ENCODE peak calls at places on chromosomes 5 and 9, in eight cellular contexts. One of them, this sample, is unnamed.

GRCh38 chr5:38410304-38410990 is 146.0 kb downstream of the LIFR start:
- DNase-seq in tibial nerve: no peak
- DNase-seq in uterus: no peak
- DNase-seq in A549: no peak
- DNase-seq in body of pancreas: no peak
- DNase-seq in K562: no peak
- DNase-seq in IMR-90: no peak
- DNase-seq in ovary: no peak
- DNase-seq in this sample: no peak

GRCh38 chr9:22159590-22159989 is 150.5 kb upstream of the CDKN2B start:
- DNase-seq in body of pancreas: no peak
- DNase-seq in tibial nerve: no peak
- DNase-seq in ovary: no peak
- DNase-seq in K562: no peak
- DNase-seq in A549: no peak
- DNase-seq in IMR-90: no peak
- DNase-seq in uterus: no peak
- DNase-seq in this sample: no peak

GRCh38 chr5:172370237-172370640 is 84.1 kb downstream of the SH3PXD2B start:
- DNase-seq in A549: no peak
- DNase-seq in K562: no peak
- DNase-seq in body of pancreas: no peak
- DNase-seq in tibial nerve: no peak
- DNase-seq in ovary: no peak
- DNase-seq in IMR-90: no peak
- DNase-seq in uterus: no peak
- DNase-seq in this sample: no peak

GRCh38 chr9:20611751-20612287 is 10.5 kb downstream of the MLLT3 start:
- DNase-seq in body of pancreas: no peak
- DNase-seq in IMR-90: peak; percentile 84
- DNase-seq in K562: no peak
- DNase-seq in A549: peak; percentile 58
- DNase-seq in ovary: no peak
- DNase-seq in uterus: no peak
- DNase-seq in tibial nerve: no peak
- DNase-seq in this sample: no peak

GRCh38 chr5:969421-969839 is 39.2 kb upstream of the NKD2 start:
- DNase-seq in ovary: no peak
- DNase-seq in body of pancreas: no peak
- DNase-seq in IMR-90: peak; percentile 5
- DNase-seq in tibial nerve: no peak
- DNase-seq in uterus: no peak
- DNase-seq in A549: no peak
- DNase-seq in K562: no peak
- DNase-seq in this sample: no peak

GRCh38 chr5:65247594-65247993 is 234.1 kb downstream of the ADAMTS6 start:
- DNase-seq in A549: no peak
- DNase-seq in uterus: no peak
- DNase-seq in IMR-90: no peak
- DNase-seq in tibial nerve: no peak
- DNase-seq in body of pancreas: no peak
- DNase-seq in ovary: no peak
- DNase-seq in K562: no peak
- DNase-seq in this sample: no peak

GRCh38 chr9:138022121-138022741 is 144.6 kb downstream of the CACNA1B start:
- DNase-seq in IMR-90: no peak
- DNase-seq in ovary: no peak
- DNase-seq in body of pancreas: peak; percentile 55
- DNase-seq in K562: peak; percentile 41
- DNase-seq in A549: peak; percentile 34
- DNase-seq in tibial nerve: no peak
- DNase-seq in uterus: no peak
- DNase-seq in this sample: no peak

GRCh38 chr9:97986466-97986865 is 3.3 kb downstream of the ANP32B start:
- DNase-seq in uterus: no peak
- DNase-seq in A549: no peak
- DNase-seq in tibial nerve: no peak
- DNase-seq in K562: no peak
- DNase-seq in ovary: no peak
- DNase-seq in body of pancreas: no peak
- DNase-seq in IMR-90: no peak
- DNase-seq in this sample: no peak

GRCh38 chr5:139646111-139646510 is 2.0 kb upstream of the CXXC5 start:
- DNase-seq in K562: no peak
- DNase-seq in IMR-90: no peak
- DNase-seq in ovary: no peak
- DNase-seq in body of pancreas: peak; percentile 9
- DNase-seq in uterus: no peak
- DNase-seq in A549: no peak
- DNase-seq in tibial nerve: no peak
- DNase-seq in this sample: no peak

GRCh38 chr9:91127653-91128052 is 234.1 kb downstream of the AUH start:
- DNase-seq in A549: no peak
- DNase-seq in tibial nerve: no peak
- DNase-seq in body of pancreas: no peak
- DNase-seq in IMR-90: peak; percentile 77
- DNase-seq in uterus: no peak
- DNase-seq in K562: no peak
- DNase-seq in ovary: no peak
- DNase-seq in this sample: no peak

GRCh38 chr5:53438486-53439472 is 41.6 kb upstream of the FST start:
- DNase-seq in K562: no peak
- DNase-seq in A549: no peak
- DNase-seq in ovary: no peak
- DNase-seq in IMR-90: peak; percentile 66
- DNase-seq in tibial nerve: no peak
- DNase-seq in body of pancreas: no peak
- DNase-seq in uterus: no peak
- DNase-seq in this sample: no peak

GRCh38 chr9:76610009-76610352 is 151.0 kb downstream of the GCNT1 start:
- DNase-seq in A549: no peak
- DNase-seq in ovary: no peak
- DNase-seq in uterus: peak; percentile 34
- DNase-seq in tibial nerve: peak; percentile 62
- DNase-seq in body of pancreas: peak; percentile 58
- DNase-seq in K562: no peak
- DNase-seq in IMR-90: peak; percentile 54
- DNase-seq in this sample: no peak

GRCh38 chr9:6049798-6050197 is 34.4 kb upstream of the RANBP6 start:
- DNase-seq in K562: peak; percentile 21
- DNase-seq in body of pancreas: peak; percentile 40
- DNase-seq in ovary: no peak
- DNase-seq in IMR-90: no peak
- DNase-seq in uterus: no peak
- DNase-seq in tibial nerve: no peak
- DNase-seq in A549: no peak
- DNase-seq in this sample: no peak

GRCh38 chr9:37430841-37431597 is 8.5 kb downstream of the GRHPR start:
- DNase-seq in IMR-90: no peak
- DNase-seq in tibial nerve: no peak
- DNase-seq in body of pancreas: no peak
- DNase-seq in A549: no peak
- DNase-seq in uterus: no peak
- DNase-seq in ovary: no peak
- DNase-seq in K562: no peak
- DNase-seq in this sample: no peak

GRCh38 chr9:9790216-9790872 is 822.5 kb downstream of the PTPRD start:
- DNase-seq in tibial nerve: no peak
- DNase-seq in ovary: no peak
- DNase-seq in IMR-90: no peak
- DNase-seq in A549: no peak
- DNase-seq in uterus: no peak
- DNase-seq in K562: no peak
- DNase-seq in body of pancreas: peak; percentile 28
- DNase-seq in this sample: no peak

GRCh38 chr9:21434202-21435014 is 5.8 kb upstream of the IFNA1 start:
- DNase-seq in IMR-90: peak; percentile 73
- DNase-seq in A549: peak; percentile 28
- DNase-seq in uterus: no peak
- DNase-seq in K562: no peak
- DNase-seq in ovary: no peak
- DNase-seq in body of pancreas: peak; percentile 56
- DNase-seq in tibial nerve: no peak
- DNase-seq in this sample: no peak

GRCh38 chr5:122099060-122099790 is 21.2 kb upstream of the LOX start:
- DNase-seq in K562: no peak
- DNase-seq in A549: no peak
- DNase-seq in uterus: no peak
- DNase-seq in IMR-90: peak; percentile 90
- DNase-seq in ovary: no peak
- DNase-seq in tibial nerve: no peak
- DNase-seq in body of pancreas: no peak
- DNase-seq in this sample: no peak

GRCh38 chr5:56212127-56212879 is 20.8 kb downstream of the ANKRD55 start:
- DNase-seq in IMR-90: no peak
- DNase-seq in ovary: no peak
- DNase-seq in tibial nerve: no peak
- DNase-seq in uterus: no peak
- DNase-seq in K562: no peak
- DNase-seq in A549: no peak
- DNase-seq in body of pancreas: no peak
- DNase-seq in this sample: no peak

GRCh38 chr5:15664961-15665360 is 165.0 kb downstream of the FBXL7 start:
- DNase-seq in A549: no peak
- DNase-seq in uterus: no peak
- DNase-seq in ovary: no peak
- DNase-seq in tibial nerve: no peak
- DNase-seq in IMR-90: peak; percentile 45
- DNase-seq in body of pancreas: no peak
- DNase-seq in K562: no peak
- DNase-seq in this sample: no peak

GRCh38 chr9:93582115-93582514 is 5.7 kb downstream of the PHF2 start:
- DNase-seq in uterus: no peak
- DNase-seq in IMR-90: no peak
- DNase-seq in ovary: no peak
- DNase-seq in body of pancreas: peak; percentile 84
- DNase-seq in A549: no peak
- DNase-seq in tibial nerve: no peak
- DNase-seq in K562: no peak
- DNase-seq in this sample: no peak

GRCh38 chr5:55151923-55152842 is 7.8 kb upstream of the GPX8 start:
- DNase-seq in tibial nerve: no peak
- DNase-seq in K562: no peak
- DNase-seq in uterus: no peak
- DNase-seq in ovary: no peak
- DNase-seq in IMR-90: peak; percentile 84
- DNase-seq in A549: no peak
- DNase-seq in body of pancreas: no peak
- DNase-seq in this sample: no peak

GRCh38 chr9:128100581-128100980 is 26.9 kb downstream of the PTGES2 start:
- DNase-seq in IMR-90: no peak
- DNase-seq in A549: no peak
- DNase-seq in ovary: no peak
- DNase-seq in uterus: no peak
- DNase-seq in K562: no peak
- DNase-seq in body of pancreas: peak; percentile 21
- DNase-seq in tibial nerve: no peak
- DNase-seq in this sample: no peak

GRCh38 chr9:128097156-128098016 is 29.4 kb downstream of the SLC25A25 start:
- DNase-seq in ovary: no peak
- DNase-seq in IMR-90: no peak
- DNase-seq in body of pancreas: peak; percentile 15
- DNase-seq in uterus: no peak
- DNase-seq in tibial nerve: no peak
- DNase-seq in K562: no peak
- DNase-seq in A549: no peak
- DNase-seq in this sample: no peak

GRCh38 chr9:128098017-128098935 is 29.3 kb downstream of the PTGES2 start:
- DNase-seq in A549: peak; percentile 92
- DNase-seq in IMR-90: peak; percentile 98
- DNase-seq in uterus: peak; percentile 90
- DNase-seq in K562: peak; percentile 75
- DNase-seq in ovary: peak; percentile 89
- DNase-seq in tibial nerve: peak; percentile 91
- DNase-seq in body of pancreas: peak; percentile 98
- DNase-seq in this sample: peak; percentile 53

GRCh38 chr9:128099932-128100491 is 27.5 kb downstream of the PTGES2 start:
- DNase-seq in uterus: no peak
- DNase-seq in body of pancreas: peak; percentile 31
- DNase-seq in ovary: no peak
- DNase-seq in IMR-90: no peak
- DNase-seq in A549: no peak
- DNase-seq in tibial nerve: no peak
- DNase-seq in K562: peak; percentile 49
- DNase-seq in this sample: no peak

GRCh38 chr9:128098936-128099931 is 28.3 kb downstream of the PTGES2 start:
- DNase-seq in body of pancreas: peak; percentile 33
- DNase-seq in tibial nerve: no peak
- DNase-seq in K562: peak; percentile 47
- DNase-seq in ovary: peak; percentile 59
- DNase-seq in uterus: no peak
- DNase-seq in A549: no peak
- DNase-seq in IMR-90: no peak
- DNase-seq in this sample: no peak
- TF ChIP-seq POLR2A in body of pancreas: no peak
- TF ChIP-seq POLR2A in tibial nerve: no peak
- TF ChIP-seq POLR2A in K562: no peak
- TF ChIP-seq POLR2A in ovary: no peak
- TF ChIP-seq POLR2A in uterus: no peak
- TF ChIP-seq POLR2A in A549: no peak
- TF ChIP-seq POLR2A in IMR-90: no peak
- TF ChIP-seq POLR2A in this sample: no peak

GRCh38 chr9:89318123-89319014 is at the start of gene SECISBP2:
- DNase-seq in tibial nerve: peak; percentile 92
- DNase-seq in IMR-90: peak; percentile 97
- DNase-seq in ovary: peak; percentile 98
- DNase-seq in uterus: peak; percentile 97
- DNase-seq in A549: peak; percentile 77
- DNase-seq in K562: peak; percentile 75
- DNase-seq in body of pancreas: peak; percentile 94
- DNase-seq in this sample: peak; percentile 75
- TF ChIP-seq POLR2A in tibial nerve: peak; percentile 96
- TF ChIP-seq POLR2A in IMR-90: peak; percentile 98
- TF ChIP-seq POLR2A in ovary: peak; percentile 99
- TF ChIP-seq POLR2A in uterus: peak; percentile 99
- TF ChIP-seq POLR2A in A549: peak; percentile 74
- TF ChIP-seq POLR2A in K562: peak; percentile 89
- TF ChIP-seq POLR2A in body of pancreas: peak; percentile 96
- TF ChIP-seq POLR2A in this sample: peak; percentile 95

GRCh38 chr9:110114888-110115259 is 93.1 kb downstream of the C9orf152 start:
- DNase-seq in uterus: no peak
- DNase-seq in body of pancreas: no peak
- DNase-seq in ovary: no peak
- DNase-seq in IMR-90: peak; percentile 44
- DNase-seq in A549: no peak
- DNase-seq in K562: no peak
- DNase-seq in tibial nerve: no peak
- DNase-seq in this sample: no peak
- TF ChIP-seq POLR2A in uterus: no peak
- TF ChIP-seq POLR2A in body of pancreas: no peak
- TF ChIP-seq POLR2A in ovary: no peak
- TF ChIP-seq POLR2A in IMR-90: no peak
- TF ChIP-seq POLR2A in A549: no peak
- TF ChIP-seq POLR2A in K562: no peak
- TF ChIP-seq POLR2A in tibial nerve: no peak
- TF ChIP-seq POLR2A in this sample: no peak

DNA sequence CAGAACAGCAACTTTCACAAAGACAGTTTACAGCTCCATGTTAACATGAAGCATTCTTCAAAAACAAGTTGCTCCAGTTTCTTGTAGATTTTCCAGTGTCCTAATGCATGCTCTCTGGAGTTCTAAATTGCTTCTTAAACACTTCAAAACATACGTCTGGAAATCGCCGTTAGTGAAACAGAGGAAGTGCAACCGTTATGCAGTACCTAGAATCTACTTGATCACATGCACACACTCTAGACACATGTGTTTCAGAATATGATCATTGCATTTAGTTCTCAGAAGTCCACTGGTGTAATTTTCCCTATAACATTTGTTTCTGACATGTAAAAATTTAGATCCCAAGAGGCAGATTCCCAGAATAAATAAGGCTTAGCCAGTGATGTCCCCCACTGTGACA is 41.1 kb upstream of the RUFY1 start:
- DNase-seq in tibial nerve: no peak
- DNase-seq in K562: no peak
- DNase-seq in ovary: no peak
- DNase-seq in A549: no peak
- DNase-seq in IMR-90: no peak
- DNase-seq in body of pancreas: no peak
- DNase-seq in uterus: no peak
- DNase-seq in this sample: no peak
- TF ChIP-seq POLR2A in tibial nerve: no peak
- TF ChIP-seq POLR2A in K562: no peak
- TF ChIP-seq POLR2A in ovary: no peak
- TF ChIP-seq POLR2A in A549: no peak
- TF ChIP-seq POLR2A in IMR-90: no peak
- TF ChIP-seq POLR2A in body of pancreas: no peak
- TF ChIP-seq POLR2A in uterus: no peak
- TF ChIP-seq POLR2A in this sample: no peak

This sample was measured in esophagus squamous epithelium.